ENCODE peak calls at places on chromosomes 3 and 15, in four cellular contexts. E is activated naive CD8-positive, alpha-beta T cell treated with anti-CD3 and anti-CD28 coated beads, Interleukin-2, amount 10 ng/mL, durations not matched to agents 7 days and 5 days; J is central memory CD4-positive, alpha-beta T cell; T is A172. S is an unnamed sample.

GRCh38 chr3:47612879-47613278 is 34.2 kb upstream of the CSPG5 start:
- DNase-seq in E (no peak), T (no peak), J (no peak), S (peak)

GRCh38 chr3:10521772-10522441 is 16.5 kb upstream of the ATP2B2 start:
- DNase-seq in T (no peak), J (no peak), E (no peak), S (no peak)

GRCh38 chr3:160754371-160754854 is 1.6 kb upstream of the PPM1L start:
- DNase-seq in T (peak), J (peak), E (no peak), S (peak)

GRCh38 chr15:67080900-67081431 is 15.6 kb downstream of the SMAD3 start:
- DNase-seq in J (peak), T (peak), E (no peak), S (peak)

GRCh38 chr3:194206375-194206774 is 70.4 kb downstream of the HES1 start:
- DNase-seq in J (no peak), T (peak), E (no peak), S (peak)

GRCh38 chr3:108602249-108602934 is 12.9 kb downstream of the DZIP3 start:
- DNase-seq in E (no peak), J (peak), T (no peak), S (no peak)

GRCh38 chr15:35618260-35619188 is 72.6 kb upstream of the DPH6 start:
- DNase-seq in J (no peak), E (no peak), T (no peak), S (peak)

GRCh38 chr15:60548101-60548500 is 69.2 kb upstream of the ICE2 start:
- DNase-seq in T (no peak), E (no peak), J (peak), S (no peak)

GRCh38 chr3:14929310-14930070 is 17.9 kb upstream of the NR2C2 start:
- DNase-seq in E (no peak), T (no peak), J (no peak), S (no peak)

GRCh38 chr3:71389191-71389590 is 194.3 kb downstream of the FOXP1 start:
- DNase-seq in J (no peak), T (no peak), E (no peak), S (no peak)

GRCh38 chr3:193509103-193509965 is 45.4 kb downstream of the ATP13A4 start:
- DNase-seq in T (peak), J (no peak), E (no peak), S (no peak)

GRCh38 chr3:147940400-147940799 is 531.2 kb downstream of the ZIC1 start:
- DNase-seq in T (no peak), E (no peak), J (no peak), S (no peak)

GRCh38 chr15:44712108-44713005 is 1.0 kb downstream of the B2M start:
- DNase-seq in J (peak), T (peak), E (peak), S (peak)

GRCh38 chr3:64612082-64612860 is 75.5 kb downstream of the ADAMTS9 start:
- DNase-seq in T (no peak), E (no peak), J (no peak), S (peak)

GRCh38 chr3:120506828-120507774 is 56.3 kb upstream of the FSTL1 start:
- DNase-seq in T (peak), E (no peak), J (no peak), S (peak)